ENCODE peak calls at places on chromosome 1, in ten cellular contexts. O is IMR-90; S is cardiac muscle cell; C is RKO; W is psoas muscle; I is GM19239; P is osteocyte; D is activated naive CD8-positive, alpha-beta T cell treated with anti-CD3 and anti-CD28 coated beads, Interleukin-2, amount 50 U/mL, for 24 hours; V is H7; K is EL. U is an unnamed sample.

GRCh38 chr1:182291584-182292192 is 99.9 kb downstream of the GLUL start:
- DNase-seq in O (no peak), S (no peak), C (no peak), W (peak), I (no peak), P (no peak), D (no peak), V (no peak), K (no peak), U (no peak)

GRCh38 chr1:1616045-1616821 is 933 bp downstream of the MIB2 start:
- DNase-seq in O (peak), S (peak), C (peak), W (peak), I (no peak), P (no peak), D (peak), V (peak), K (peak), U (peak)

GRCh38 chr1:22709227-22709626 is 1.4 kb upstream of the EPHB2 start:
- DNase-seq in O (no peak), S (no peak), C (peak), W (no peak), I (no peak), P (no peak), D (no peak), V (peak), K (peak), U (no peak)

GRCh38 chr1:29900086-29900485 is 663.8 kb downstream of the PTPRU start:
- DNase-seq in O (no peak), S (no peak), C (no peak), W (no peak), I (no peak), P (no peak), D (no peak), V (no peak), K (no peak), U (no peak)

GRCh38 chr1:100631015-100631521 is 88.5 kb upstream of the VCAM1 start:
- DNase-seq in O (peak), S (peak), C (no peak), W (no peak), I (no peak), P (no peak), D (no peak), V (no peak), K (peak), U (no peak)

GRCh38 chr1:224519874-224520273 is 85.3 kb upstream of the WDR26 start:
- DNase-seq in O (peak), S (no peak), C (no peak), W (no peak), I (no peak), P (no peak), D (no peak), V (no peak), K (no peak), U (no peak)

GRCh38 chr1:15807121-15807520 is 328 bp downstream of the UQCRHL start:
- DNase-seq in O (no peak), S (no peak), C (no peak), W (no peak), I (no peak), P (no peak), D (no peak), V (no peak), K (no peak), U (no peak)

GRCh38 chr1:245197121-245197520 is 42.3 kb downstream of the KIF26B start:
- DNase-seq in O (no peak), S (no peak), C (no peak), W (no peak), I (no peak), P (no peak), D (no peak), V (no peak), K (no peak), U (no peak)

GRCh38 chr1:210233495-210234253 is 1.1 kb downstream of the SERTAD4 start:
- DNase-seq in O (peak), S (peak), C (peak), W (no peak), I (no peak), P (no peak), D (peak), V (peak), K (peak), U (no peak)

GRCh38 chr1:99829269-99829668 is 20.9 kb upstream of the AGL start:
- DNase-seq in O (no peak), S (no peak), C (no peak), W (no peak), I (no peak), P (no peak), D (no peak), V (no peak), K (no peak), U (no peak)

GRCh38 chr1:182802006-182802798 is 12.6 kb downstream of the NPL start:
- DNase-seq in O (no peak), S (no peak), C (no peak), W (no peak), I (no peak), P (no peak), D (no peak), V (no peak), K (no peak), U (no peak)

GRCh38 chr1:75130312-75130677 is 3.9 kb upstream of the LHX8 start:
- DNase-seq in O (no peak), S (no peak), C (no peak), W (no peak), I (no peak), P (peak), D (no peak), V (peak), K (no peak), U (no peak)

GRCh38 chr1:7541629-7542028 is 229.5 kb upstream of the VAMP3 start:
- DNase-seq in O (peak), S (peak), C (no peak), W (peak), I (no peak), P (no peak), D (no peak), V (no peak), K (no peak), U (no peak)

GRCh38 chr1:67850611-67851075 is 17.4 kb upstream of the GNG12 start:
- DNase-seq in O (peak), S (peak), C (peak), W (peak), I (no peak), P (no peak), D (no peak), V (no peak), K (peak), U (no peak)

GRCh38 chr1:91846007-91846620 is 39.8 kb downstream of the TGFBR3 start:
- DNase-seq in O (peak), S (peak), C (no peak), W (no peak), I (no peak), P (no peak), D (no peak), V (no peak), K (peak), U (no peak)

GRCh38 chr1:30790850-30791778 is 33.5 kb upstream of the LAPTM5 start:
- DNase-seq in O (no peak), S (no peak), C (no peak), W (no peak), I (no peak), P (no peak), D (no peak), V (no peak), K (no peak), U (peak)

GRCh38 chr1:119762953-119763352 is 5.8 kb downstream of the HMGCS2 start:
- DNase-seq in O (no peak), S (no peak), C (no peak), W (no peak), I (no peak), P (no peak), D (no peak), V (no peak), K (no peak), U (no peak)

GRCh38 chr1:104987210-104987609 is 1237.5 kb downstream of the AMY1C start:
- DNase-seq in O (no peak), S (no peak), C (no peak), W (no peak), I (no peak), P (no peak), D (no peak), V (no peak), K (no peak), U (no peak)

U was measured in germinal center.